ENCODE peak calls at places on chromosomes 16 and 17, in nine cellular contexts. One of them, this sample, is unnamed. For H3K36me3, the result is how much of the 10 kb centered on the place peaks cover.

GRCh38 chr17:869067-869466 is 86.9 kb downstream of the MRM3 start:
- DNase-seq in heart left ventricle: peak
- DNase-seq in adrenal gland: peak
- DNase-seq in Peyer's patch: no peak
- DNase-seq in uterus: peak
- DNase-seq in testis: peak
- DNase-seq in prostate gland: no peak
- DNase-seq in transverse colon: peak
- DNase-seq in gastrocnemius medialis: peak
- DNase-seq in this sample: no peak

GRCh38 chr16:28181557-28181914 is 30.2 kb downstream of the XPO6 start:
- DNase-seq in heart left ventricle: no peak
- DNase-seq in adrenal gland: peak
- DNase-seq in Peyer's patch: no peak
- DNase-seq in uterus: peak
- DNase-seq in testis: no peak
- DNase-seq in prostate gland: no peak
- DNase-seq in transverse colon: no peak
- DNase-seq in gastrocnemius medialis: peak
- DNase-seq in this sample: no peak

GRCh38 chr17:62705781-62706597 is 78.5 kb downstream of the MRC2 start:
- DNase-seq in heart left ventricle: no peak
- DNase-seq in adrenal gland: peak
- DNase-seq in Peyer's patch: no peak
- DNase-seq in uterus: no peak
- DNase-seq in testis: peak
- DNase-seq in prostate gland: no peak
- DNase-seq in transverse colon: no peak
- DNase-seq in gastrocnemius medialis: no peak
- DNase-seq in this sample: peak

GRCh38 chr17:82740906-82741759 is 5.7 kb downstream of the FN3K start:
- DNase-seq in heart left ventricle: peak
- DNase-seq in adrenal gland: no peak
- DNase-seq in Peyer's patch: peak
- DNase-seq in uterus: no peak
- DNase-seq in testis: no peak
- DNase-seq in prostate gland: no peak
- DNase-seq in transverse colon: no peak
- DNase-seq in gastrocnemius medialis: no peak
- DNase-seq in this sample: no peak

GRCh38 chr17:66373944-66374817 is 71.8 kb downstream of the PRKCA start:
- DNase-seq in heart left ventricle: peak
- DNase-seq in adrenal gland: peak
- DNase-seq in Peyer's patch: peak
- DNase-seq in uterus: no peak
- DNase-seq in testis: peak
- DNase-seq in prostate gland: no peak
- DNase-seq in transverse colon: peak
- DNase-seq in gastrocnemius medialis: no peak
- DNase-seq in this sample: no peak

GRCh38 chr17:46194393-46195216 is 1.4 kb upstream of the KANSL1 start:
- DNase-seq in heart left ventricle: no peak
- DNase-seq in adrenal gland: no peak
- DNase-seq in Peyer's patch: no peak
- DNase-seq in uterus: no peak
- DNase-seq in testis: no peak
- DNase-seq in prostate gland: no peak
- DNase-seq in transverse colon: no peak
- DNase-seq in gastrocnemius medialis: no peak
- DNase-seq in this sample: no peak

GRCh38 chr16:2710711-2711231 is 9.3 kb downstream of the PRSS27 start:
- DNase-seq in heart left ventricle: no peak
- DNase-seq in adrenal gland: no peak
- DNase-seq in Peyer's patch: no peak
- DNase-seq in uterus: no peak
- DNase-seq in testis: no peak
- DNase-seq in prostate gland: no peak
- DNase-seq in transverse colon: no peak
- DNase-seq in gastrocnemius medialis: no peak
- DNase-seq in this sample: peak

GRCh38 chr17:72119963-72120877 is 600 bp upstream of the SOX9 start:
- DNase-seq in heart left ventricle: peak
- DNase-seq in adrenal gland: peak
- DNase-seq in Peyer's patch: peak
- DNase-seq in uterus: no peak
- DNase-seq in testis: peak
- DNase-seq in prostate gland: peak
- DNase-seq in transverse colon: peak
- DNase-seq in gastrocnemius medialis: peak
- DNase-seq in this sample: no peak

GRCh38 chr17:65055708-65056638 is 567 bp downstream of the GNA13 start:
- DNase-seq in heart left ventricle: peak
- DNase-seq in adrenal gland: peak
- DNase-seq in Peyer's patch: peak
- DNase-seq in uterus: peak
- DNase-seq in testis: peak
- DNase-seq in prostate gland: peak
- DNase-seq in transverse colon: peak
- DNase-seq in gastrocnemius medialis: peak
- DNase-seq in this sample: peak

GRCh38 chr16:63617047-63617989 is 1504.5 kb downstream of the CDH11 start:
- DNase-seq in heart left ventricle: peak
- DNase-seq in adrenal gland: no peak
- DNase-seq in Peyer's patch: peak
- DNase-seq in uterus: no peak
- DNase-seq in testis: peak
- DNase-seq in prostate gland: peak
- DNase-seq in transverse colon: no peak
- DNase-seq in gastrocnemius medialis: no peak
- DNase-seq in this sample: no peak

GRCh38 chr16:63618896-63619295 is 1503.0 kb downstream of the CDH11 start:
- DNase-seq in heart left ventricle: no peak
- DNase-seq in adrenal gland: no peak
- DNase-seq in Peyer's patch: no peak
- DNase-seq in uterus: no peak
- DNase-seq in testis: no peak
- DNase-seq in prostate gland: no peak
- DNase-seq in transverse colon: no peak
- DNase-seq in gastrocnemius medialis: no peak
- DNase-seq in this sample: no peak

GRCh38 chr16:63613701-63614100 is 1508.2 kb downstream of the CDH11 start:
- DNase-seq in heart left ventricle: no peak
- DNase-seq in adrenal gland: no peak
- DNase-seq in Peyer's patch: no peak
- DNase-seq in uterus: no peak
- DNase-seq in testis: no peak
- DNase-seq in prostate gland: no peak
- DNase-seq in transverse colon: no peak
- DNase-seq in gastrocnemius medialis: no peak
- DNase-seq in this sample: no peak

GRCh38 chr16:63614421-63614820 is 1507.4 kb downstream of the CDH11 start:
- DNase-seq in heart left ventricle: no peak
- DNase-seq in adrenal gland: no peak
- DNase-seq in Peyer's patch: no peak
- DNase-seq in uterus: no peak
- DNase-seq in testis: no peak
- DNase-seq in prostate gland: no peak
- DNase-seq in transverse colon: no peak
- DNase-seq in gastrocnemius medialis: no peak
- DNase-seq in this sample: no peak

DNA sequence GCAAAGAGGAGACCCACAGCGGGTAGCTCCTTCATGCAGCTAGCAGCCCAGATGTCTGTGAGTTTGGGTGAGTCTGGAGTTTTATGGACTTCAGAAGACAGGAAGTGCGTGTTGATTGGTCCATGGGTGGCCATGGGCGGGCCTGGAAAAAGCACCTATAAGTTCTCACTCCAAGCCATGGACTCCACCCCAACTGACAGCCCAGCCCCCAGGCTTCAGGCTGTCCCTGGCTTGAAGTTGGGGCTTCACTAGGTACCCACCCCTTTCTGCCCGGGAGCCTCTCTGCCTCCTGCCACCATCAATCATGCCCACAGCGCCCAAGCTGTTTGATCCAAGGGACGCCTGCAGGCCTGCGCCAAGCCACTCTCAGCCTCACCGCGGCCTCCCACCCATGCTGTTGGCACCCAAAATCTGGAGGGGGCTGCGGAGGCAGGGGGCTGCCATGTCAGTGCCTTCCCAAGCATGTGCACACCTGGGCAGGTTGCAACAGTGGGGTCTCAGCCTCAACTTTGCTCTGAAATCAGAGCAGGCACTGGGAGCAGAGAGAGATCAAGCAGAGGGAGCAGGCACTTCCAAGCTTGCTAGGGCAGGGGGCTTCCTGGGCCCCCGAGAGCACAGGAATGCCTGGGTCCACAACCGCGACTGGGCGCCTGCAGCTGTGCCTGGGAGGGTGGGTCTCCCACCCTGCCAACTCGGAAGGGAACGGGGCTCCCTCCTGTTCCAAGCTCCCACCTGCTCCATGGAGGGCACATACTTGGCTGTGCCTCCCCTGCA is 1503.7 kb downstream of the CDH11 start:
- DNase-seq in heart left ventricle: no peak
- DNase-seq in adrenal gland: no peak
- DNase-seq in Peyer's patch: peak
- DNase-seq in uterus: no peak
- DNase-seq in testis: peak
- DNase-seq in prostate gland: peak
- DNase-seq in transverse colon: no peak
- DNase-seq in gastrocnemius medialis: no peak
- DNase-seq in this sample: no peak
- TF ChIP-seq POLR2A in heart left ventricle: no peak
- TF ChIP-seq POLR2A in adrenal gland: no peak
- TF ChIP-seq POLR2A in Peyer's patch: peak
- TF ChIP-seq POLR2A in uterus: no peak
- TF ChIP-seq POLR2A in testis: no peak
- TF ChIP-seq POLR2A in prostate gland: no peak
- TF ChIP-seq POLR2A in transverse colon: no peak
- TF ChIP-seq POLR2A in gastrocnemius medialis: no peak
- TF ChIP-seq POLR2A in this sample: no peak

DNA sequence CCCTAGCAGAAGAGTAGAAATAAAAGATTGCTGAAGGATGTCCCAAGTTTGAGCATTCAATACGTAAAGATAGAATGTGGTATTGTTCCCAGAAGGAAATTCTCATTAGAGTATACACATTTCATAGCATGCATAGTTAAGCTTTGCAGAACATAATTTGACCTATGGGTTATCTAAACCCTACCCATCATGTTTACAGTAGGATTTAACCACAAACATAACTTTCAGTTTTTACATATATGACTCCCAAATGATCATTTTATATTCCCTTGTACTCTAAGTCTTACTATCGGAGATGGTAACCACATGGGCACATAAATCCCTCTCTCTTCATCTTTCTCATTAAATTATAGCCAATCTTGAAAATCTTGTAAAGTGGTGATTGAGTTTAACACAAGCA is 50.9 kb downstream of the SYNRG start:
- DNase-seq in heart left ventricle: no peak
- DNase-seq in adrenal gland: no peak
- DNase-seq in Peyer's patch: no peak
- DNase-seq in uterus: no peak
- DNase-seq in testis: no peak
- DNase-seq in prostate gland: no peak
- DNase-seq in transverse colon: no peak
- DNase-seq in gastrocnemius medialis: no peak
- DNase-seq in this sample: no peak
- H3K36me3 ChIP-seq in heart left ventricle: half or more
- H3K36me3 ChIP-seq in adrenal gland: under half
- H3K36me3 ChIP-seq in Peyer's patch: under half
- H3K36me3 ChIP-seq in uterus: under half
- H3K36me3 ChIP-seq in testis: under half
- H3K36me3 ChIP-seq in prostate gland: under half
- H3K36me3 ChIP-seq in transverse colon: half or more
- H3K36me3 ChIP-seq in gastrocnemius medialis: half or more
- H3K36me3 ChIP-seq in this sample: under half

GRCh38 chr17:10729334-10730193 is at the start of gene TMEM220:
- DNase-seq in heart left ventricle: peak
- DNase-seq in adrenal gland: peak
- DNase-seq in Peyer's patch: peak
- DNase-seq in uterus: peak
- DNase-seq in testis: peak
- DNase-seq in prostate gland: peak
- DNase-seq in transverse colon: peak
- DNase-seq in gastrocnemius medialis: peak
- DNase-seq in this sample: peak
- TF ChIP-seq POLR2A in heart left ventricle: no peak
- TF ChIP-seq POLR2A in adrenal gland: peak
- TF ChIP-seq POLR2A in Peyer's patch: peak
- TF ChIP-seq POLR2A in uterus: peak
- TF ChIP-seq POLR2A in testis: peak
- TF ChIP-seq POLR2A in prostate gland: peak
- TF ChIP-seq POLR2A in transverse colon: peak
- TF ChIP-seq POLR2A in gastrocnemius medialis: peak
- TF ChIP-seq POLR2A in this sample: no peak

GRCh38 chr17:80362428-80363119 is 52.4 kb upstream of the ENDOV start:
- DNase-seq in heart left ventricle: no peak
- DNase-seq in adrenal gland: peak
- DNase-seq in Peyer's patch: peak
- DNase-seq in uterus: peak
- DNase-seq in testis: peak
- DNase-seq in prostate gland: no peak
- DNase-seq in transverse colon: no peak
- DNase-seq in gastrocnemius medialis: no peak
- DNase-seq in this sample: peak
- H3K36me3 ChIP-seq in heart left ventricle: half or more
- H3K36me3 ChIP-seq in adrenal gland: under half
- H3K36me3 ChIP-seq in Peyer's patch: under half
- H3K36me3 ChIP-seq in uterus: under half
- H3K36me3 ChIP-seq in testis: under half
- H3K36me3 ChIP-seq in prostate gland: under half
- H3K36me3 ChIP-seq in transverse colon: half or more
- H3K36me3 ChIP-seq in gastrocnemius medialis: half or more
- H3K36me3 ChIP-seq in this sample: half or more

DNA sequence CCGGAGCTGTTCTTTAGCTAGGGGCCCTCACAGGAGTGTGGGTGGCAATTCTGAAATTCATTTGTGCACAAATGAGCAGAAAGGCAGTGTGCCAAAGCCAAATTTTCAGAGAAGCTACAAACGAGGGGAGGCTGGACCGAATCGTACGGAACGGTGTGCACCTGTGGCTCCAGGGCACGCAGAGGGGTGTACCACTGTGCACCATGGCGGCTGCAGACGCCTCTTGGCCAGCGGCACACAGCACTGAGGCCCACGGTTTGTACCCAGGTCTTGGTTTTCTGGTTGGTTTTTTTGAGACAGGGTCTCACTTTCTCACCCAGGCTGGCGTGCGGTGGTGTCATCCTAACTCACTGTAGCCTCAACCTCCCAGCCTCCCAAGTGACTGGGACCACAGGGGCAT is 14.9 kb downstream of the CHMP1A start:
- DNase-seq in heart left ventricle: no peak
- DNase-seq in adrenal gland: no peak
- DNase-seq in Peyer's patch: no peak
- DNase-seq in uterus: no peak
- DNase-seq in testis: no peak
- DNase-seq in prostate gland: no peak
- DNase-seq in transverse colon: no peak
- DNase-seq in gastrocnemius medialis: no peak
- DNase-seq in this sample: no peak
- TF ChIP-seq POLR2A in heart left ventricle: no peak
- TF ChIP-seq POLR2A in adrenal gland: no peak
- TF ChIP-seq POLR2A in Peyer's patch: no peak
- TF ChIP-seq POLR2A in uterus: no peak
- TF ChIP-seq POLR2A in testis: no peak
- TF ChIP-seq POLR2A in prostate gland: no peak
- TF ChIP-seq POLR2A in transverse colon: no peak
- TF ChIP-seq POLR2A in gastrocnemius medialis: no peak
- TF ChIP-seq POLR2A in this sample: no peak

GRCh38 chr16:31498493-31498892 is 9.7 kb downstream of the RUSF1 start:
- DNase-seq in heart left ventricle: no peak
- DNase-seq in adrenal gland: no peak
- DNase-seq in Peyer's patch: no peak
- DNase-seq in uterus: no peak
- DNase-seq in testis: no peak
- DNase-seq in prostate gland: no peak
- DNase-seq in transverse colon: no peak
- DNase-seq in gastrocnemius medialis: no peak
- DNase-seq in this sample: no peak
- H3K36me3 ChIP-seq in heart left ventricle: half or more
- H3K36me3 ChIP-seq in adrenal gland: under half
- H3K36me3 ChIP-seq in Peyer's patch: under half
- H3K36me3 ChIP-seq in uterus: under half
- H3K36me3 ChIP-seq in testis: under half
- H3K36me3 ChIP-seq in prostate gland: under half
- H3K36me3 ChIP-seq in transverse colon: under half
- H3K36me3 ChIP-seq in gastrocnemius medialis: half or more
- H3K36me3 ChIP-seq in this sample: half or more

This sample was measured in spleen.